ENCODE peak calls at places on chromosomes 4 and X, in nine cellular contexts. H is fibroblast of the aortic adventitia, Q is neural crest cell, W is fibroblast of lung, S is esophagus muscularis mucosa, G is tibial artery, X is mucosa of descending colon, E is GM12865, F is heart left ventricle. N is an unnamed sample.

GRCh38 chr4:106287353-106287969 is 28.5 kb downstream of the TBCK start:
- DNase-seq in W (peak), Q (no peak), E (no peak), F (no peak), X (no peak), S (no peak), G (no peak), H (peak), N (no peak)

GRCh38 chrX:153782324-153782723 is 1.5 kb downstream of the SRPK3 start:
- DNase-seq in X (no peak), H (no peak), W (no peak), F (no peak), Q (no peak), E (no peak), S (no peak), G (no peak), N (no peak)

GRCh38 chrX:31845003-31845402 is 773.2 kb upstream of the FTHL17 start:
- DNase-seq in H (no peak), S (no peak), F (no peak), E (no peak), X (no peak), Q (no peak), W (peak), G (no peak), N (no peak)

GRCh38 chr4:174461438-174462106 is 60.7 kb downstream of the HPGD start:
- DNase-seq in S (no peak), X (no peak), W (peak), H (no peak), F (no peak), E (no peak), G (no peak), Q (no peak), N (no peak)

GRCh38 chr4:112060212-112060611 is 85.0 kb upstream of the FAM241A start:
- DNase-seq in E (peak), F (no peak), H (peak), W (peak), G (no peak), Q (no peak), X (no peak), S (no peak), N (no peak)

GRCh38 chr4:96766359-96766758 is 926.5 kb downstream of the PDHA2 start:
- DNase-seq in W (no peak), G (no peak), X (no peak), E (no peak), Q (no peak), S (no peak), F (no peak), H (no peak), N (no peak)

GRCh38 chrX:77276742-77277141 is 170.4 kb upstream of the FGF16 start:
- DNase-seq in X (no peak), F (no peak), Q (no peak), G (no peak), W (no peak), H (no peak), S (no peak), E (peak), N (no peak)

GRCh38 chr4:66430856-66431255 is 760.6 kb upstream of the EPHA5 start:
- DNase-seq in Q (no peak), E (no peak), G (no peak), H (peak), W (no peak), S (no peak), F (no peak), X (no peak), N (no peak)

GRCh38 chr4:6250235-6250983 is 19.2 kb upstream of the WFS1 start:
- DNase-seq in Q (peak), X (no peak), E (peak), S (no peak), F (no peak), H (peak), W (peak), G (no peak), N (no peak)

GRCh38 chr4:8141935-8142334 is 16.7 kb downstream of the ABLIM2 start:
- DNase-seq in W (no peak), H (no peak), G (no peak), S (no peak), X (no peak), E (no peak), F (no peak), Q (no peak), N (no peak)

GRCh38 chrX:14039344-14039743 is 9.7 kb upstream of the GEMIN8 start:
- DNase-seq in E (peak), S (no peak), F (no peak), Q (peak), W (peak), G (no peak), H (peak), X (no peak), N (no peak)

GRCh38 chr4:141912831-141913230 is 276.4 kb downstream of the IL15 start:
- DNase-seq in Q (no peak), W (peak), H (peak), G (no peak), S (no peak), F (no peak), E (peak), X (no peak), N (no peak)

GRCh38 chrX:95058815-95059214 is 1384.8 kb downstream of the FAM133A start:
- DNase-seq in W (peak), X (no peak), H (peak), E (no peak), F (no peak), G (no peak), S (no peak), Q (no peak), N (no peak)

GRCh38 chr4:98786866-98787265 is 128.5 kb upstream of the TSPAN5 start:
- DNase-seq in Q (no peak), S (no peak), X (no peak), G (no peak), W (peak), E (no peak), H (peak), F (no peak), N (no peak)

GRCh38 chr4:130486186-130486585 is 1390.2 kb downstream of the C4orf33 start:
- DNase-seq in W (peak), G (no peak), F (no peak), Q (no peak), E (no peak), X (no peak), H (peak), S (no peak), N (no peak)

GRCh38 chr4:162782778-162783507 is 383.7 kb downstream of the NAF1 start:
- DNase-seq in H (no peak), S (no peak), Q (no peak), E (no peak), W (no peak), F (no peak), X (no peak), G (no peak), N (no peak)

GRCh38 chr4:143083811-143084472 is 100.8 kb upstream of the USP38 start:
- DNase-seq in Q (no peak), G (no peak), H (no peak), W (peak), E (no peak), S (no peak), X (no peak), F (no peak), N (no peak)

GRCh38 chr4:165874799-165875371 is 1.8 kb downstream of the TLL1 start:
- DNase-seq in F (peak), S (no peak), H (no peak), Q (peak), E (no peak), G (no peak), W (no peak), X (peak), N (no peak)

GRCh38 chrX:9948406-9948805 is 18.8 kb upstream of the CLDN34 start:
- DNase-seq in E (no peak), W (peak), Q (no peak), H (no peak), F (no peak), S (no peak), X (no peak), G (no peak), N (no peak)

GRCh38 chr4:177177446-177178160 is 132.1 kb upstream of the NEIL3 start:
- DNase-seq in H (peak), F (no peak), S (no peak), X (no peak), W (peak), Q (no peak), E (no peak), G (no peak), N (no peak)

GRCh38 chrX:149453030-149453429 is 52.1 kb downstream of the IDS start:
- DNase-seq in G (no peak), E (no peak), W (peak), X (no peak), F (no peak), S (no peak), Q (no peak), H (peak), N (no peak)

GRCh38 chrX:12304261-12304660 is 166.0 kb downstream of the FRMPD4 start:
- DNase-seq in X (no peak), G (no peak), Q (no peak), F (no peak), W (peak), S (no peak), E (no peak), H (peak), N (no peak)

GRCh38 chrX:103376118-103376978 is at the start of gene BEX3:
- DNase-seq in F (peak), H (peak), S (no peak), W (peak), Q (peak), X (peak), G (peak), E (peak), N (no peak)

GRCh38 chrX:16573781-16574180 is 76.2 kb upstream of the S100G start:
- DNase-seq in Q (no peak), G (no peak), H (peak), W (peak), S (no peak), E (no peak), X (no peak), F (no peak), N (no peak)

GRCh38 chr4:129218897-129219296 is 122.9 kb downstream of the C4orf33 start:
- DNase-seq in W (no peak), H (peak), S (no peak), G (no peak), F (no peak), X (no peak), Q (no peak), E (no peak), N (no peak)

GRCh38 chr4:111959202-111959601 is 186.1 kb upstream of the FAM241A start:
- DNase-seq in F (no peak), G (no peak), Q (no peak), X (no peak), W (peak), H (peak), E (peak), S (no peak), N (no peak)

GRCh38 chr4:31089815-31090214 is 369.6 kb downstream of the PCDH7 start:
- DNase-seq in E (no peak), F (peak), X (no peak), S (no peak), G (no peak), H (peak), W (peak), Q (no peak), N (no peak)

GRCh38 chrX:154980330-154981115 is 42.0 kb downstream of the F8 start:
- DNase-seq in H (peak), S (no peak), E (peak), Q (peak), F (peak), X (peak), W (peak), G (peak), N (peak)
- TF ChIP-seq CTCF in H (peak), S (peak), E (peak), Q (peak), F (peak), X (no peak), W (peak), G (peak), N (peak)

GRCh38 chr4:157977086-157977485 is 195.7 kb downstream of the GASK1B start:
- DNase-seq in Q (no peak), H (no peak), S (no peak), G (no peak), F (no peak), E (no peak), X (no peak), W (no peak), N (no peak)
- TF ChIP-seq CTCF in Q (no peak), H (no peak), S (no peak), G (no peak), F (no peak), E (no peak), X (no peak), W (no peak), N (no peak)

DNA sequence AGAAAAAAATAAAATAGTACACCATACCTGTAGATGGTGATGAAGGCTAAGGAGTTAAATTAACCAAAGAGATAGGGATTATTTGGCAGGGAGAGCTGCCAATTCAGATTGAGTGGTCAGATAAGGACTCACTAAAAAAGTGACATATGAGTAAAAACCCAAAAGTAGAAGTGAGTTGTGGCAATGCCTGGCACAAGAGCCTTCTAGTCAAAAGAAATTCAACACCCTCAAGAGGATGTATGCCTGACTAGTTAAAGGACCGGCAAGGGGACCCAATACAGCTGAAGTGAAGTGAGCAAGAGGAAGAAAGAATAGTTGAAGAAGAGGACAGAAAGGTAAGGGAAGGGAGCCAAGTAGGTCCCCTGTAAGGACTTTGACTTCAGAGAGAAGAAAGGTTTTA is 34.9 kb downstream of the ELF2 start:
- DNase-seq in G (no peak), X (no peak), W (no peak), E (peak), Q (no peak), H (no peak), F (no peak), S (no peak), N (no peak)
- TF ChIP-seq CTCF in G (no peak), X (no peak), W (no peak), E (no peak), Q (no peak), H (no peak), F (no peak), S (no peak), N (no peak)

GRCh38 chrX:118329179-118329578 is 16.7 kb upstream of the WDR44 start:
- DNase-seq in W (no peak), Q (no peak), E (no peak), F (no peak), S (no peak), X (no peak), H (no peak), G (no peak), N (no peak)

GRCh38 chrX:118324588-118324987 is 21.3 kb upstream of the WDR44 start:
- DNase-seq in G (no peak), Q (no peak), H (no peak), F (no peak), W (no peak), E (no peak), X (no peak), S (no peak), N (no peak)

GRCh38 chrX:118325453-118325852 is 20.5 kb upstream of the WDR44 start:
- DNase-seq in H (peak), G (no peak), E (peak), F (no peak), Q (no peak), X (no peak), S (no peak), W (no peak), N (no peak)
- TF ChIP-seq CTCF in H (peak), G (no peak), E (peak), F (peak), Q (peak), X (no peak), S (peak), W (peak), N (no peak)

DNA sequence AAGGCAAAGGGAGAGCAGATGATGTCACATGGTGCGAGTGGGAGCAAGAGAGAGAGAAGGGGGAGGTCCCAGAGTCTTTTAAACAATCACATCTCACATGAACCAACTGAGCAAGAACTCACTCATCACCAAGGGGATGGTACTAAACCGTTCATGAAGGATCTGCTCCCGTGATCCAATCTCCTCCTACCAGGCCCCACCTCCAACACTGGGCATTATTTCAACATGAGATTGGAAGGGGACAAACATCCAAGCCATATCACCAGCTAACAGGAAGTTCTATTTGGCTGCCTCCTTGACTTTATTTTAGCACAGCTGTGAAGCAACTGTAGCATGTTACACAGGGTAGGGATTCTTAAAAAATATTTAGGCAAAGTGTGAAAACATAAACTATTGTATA is 102.5 kb downstream of the DDIT4L start:
- DNase-seq in E (no peak), H (peak), S (no peak), W (peak), G (peak), X (no peak), Q (no peak), F (no peak), N (no peak)
- TF ChIP-seq CTCF in E (no peak), H (no peak), S (no peak), W (no peak), G (no peak), X (no peak), Q (no peak), F (no peak), N (no peak)

DNA sequence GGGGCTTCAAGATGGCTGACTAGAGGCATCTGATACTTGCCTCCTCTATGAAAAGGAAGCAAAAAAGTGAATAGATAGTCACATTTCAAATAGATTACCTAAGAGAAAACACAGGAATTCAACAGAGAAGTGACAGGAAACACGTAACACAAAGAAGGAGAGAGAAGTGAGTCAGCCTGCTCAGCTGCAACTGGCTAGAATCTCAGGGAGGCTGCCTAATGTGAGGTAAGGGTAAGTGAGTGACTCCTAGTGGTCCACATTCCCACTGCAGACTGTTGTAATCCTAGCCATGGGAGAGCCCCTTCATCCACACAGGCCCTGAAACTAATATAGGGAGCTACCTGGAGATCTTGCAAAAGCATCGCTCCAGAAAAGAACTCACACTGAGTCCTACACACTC is 179.2 kb downstream of the SLC7A11 start:
- DNase-seq in F (no peak), W (peak), Q (no peak), X (no peak), H (peak), S (no peak), G (no peak), E (no peak), N (no peak)
- TF ChIP-seq CTCF in F (no peak), W (peak), Q (no peak), X (no peak), H (peak), S (no peak), G (no peak), E (no peak), N (no peak)

GRCh38 chr4:132228676-132229075 is 920.4 kb upstream of the PCDH10 start:
- DNase-seq in F (no peak), G (no peak), E (no peak), Q (no peak), H (no peak), S (no peak), W (no peak), X (no peak), N (no peak)

GRCh38 chr4:132230025-132230424 is 919.1 kb upstream of the PCDH10 start:
- DNase-seq in E (no peak), X (no peak), G (no peak), W (no peak), Q (no peak), H (no peak), F (no peak), S (no peak), N (no peak)

DNA sequence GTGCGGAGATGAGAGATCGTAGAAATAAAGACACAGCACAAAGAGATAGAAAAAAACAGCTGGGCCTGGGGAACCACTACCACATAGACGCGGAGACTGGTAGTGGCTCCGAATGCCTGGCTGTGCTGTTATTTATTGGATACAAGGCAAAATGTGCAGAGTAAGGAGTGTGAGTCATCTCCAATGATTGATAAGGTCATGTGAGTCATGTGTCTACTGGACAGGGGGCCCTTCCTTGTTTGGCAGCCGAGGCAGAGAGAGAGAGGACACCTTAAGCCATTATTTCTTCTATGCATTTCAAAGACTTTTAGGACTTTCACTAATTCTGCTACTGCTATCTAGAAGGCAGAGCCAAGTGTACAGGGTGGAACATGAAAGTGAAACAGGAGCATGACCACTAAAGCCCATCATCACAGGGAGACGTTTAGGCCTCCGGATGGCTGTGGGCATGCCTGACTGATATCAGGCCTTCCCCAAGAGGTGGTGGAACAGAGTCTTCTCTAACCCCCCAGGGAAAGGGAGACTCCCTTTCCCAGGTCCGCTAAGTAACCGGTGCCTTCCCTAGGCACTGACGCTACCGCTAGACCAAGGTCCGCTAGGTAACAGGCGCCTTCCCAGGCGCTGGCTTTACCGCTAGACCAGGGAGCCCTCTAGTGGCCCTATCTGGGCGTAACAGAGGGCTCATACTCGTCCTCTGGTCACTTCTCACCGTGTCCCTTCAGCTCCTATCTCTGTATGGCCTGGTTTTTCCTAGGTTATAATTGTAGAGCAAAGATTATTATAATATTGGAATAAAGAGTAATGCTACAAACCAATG is 921.5 kb upstream of the PCDH10 start:
- DNase-seq in S (no peak), W (peak), Q (peak), E (peak), H (peak), G (no peak), F (no peak), X (peak), N (no peak)
- TF ChIP-seq CTCF in S (peak), W (peak), Q (peak), E (peak), H (peak), G (no peak), F (peak), X (no peak), N (no peak)

DNA sequence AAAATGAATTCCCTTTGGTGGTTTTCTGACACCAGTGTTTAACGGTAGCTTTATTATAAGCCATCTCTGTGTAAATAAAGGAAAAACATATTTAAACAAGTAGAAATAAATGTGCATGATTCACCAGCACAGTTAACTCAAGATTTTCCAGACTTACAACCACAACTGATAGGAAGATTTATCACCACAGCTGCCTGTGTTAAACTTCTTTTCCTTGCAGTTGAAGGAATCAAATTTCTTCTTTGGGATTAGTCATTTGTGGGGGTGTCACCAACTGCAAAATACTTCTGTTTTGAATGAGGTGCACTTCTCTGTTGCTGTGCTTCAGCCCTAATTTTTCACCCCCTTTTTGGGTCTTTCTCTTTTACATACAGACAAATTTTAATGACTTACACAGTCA is 128.1 kb upstream of the STK26 start:
- DNase-seq in W (peak), S (no peak), E (no peak), Q (no peak), H (no peak), X (no peak), F (no peak), G (no peak), N (no peak)
- TF ChIP-seq CTCF in W (no peak), S (no peak), E (no peak), Q (no peak), H (no peak), X (no peak), F (no peak), G (no peak), N (no peak)

N was measured in natural killer cell.